ENCODE peak calls at places on chromosomes 12 and 14, in four cellular contexts. T is body of pancreas, L is ascending aorta, R is endodermal cell. J is an unnamed sample. For H3K27me3, the result is how much of the 10 kb centered on the place peaks cover.

GRCh38 chr14:78535041-78535440 is 364.9 kb downstream of the NRXN3 start:
- DNase-seq in T (no peak), R (no peak), L (no peak), J (no peak)

GRCh38 chr14:104096751-104097700 is 11.5 kb downstream of the ASPG start:
- DNase-seq in R (peak), T (no peak), L (no peak), J (no peak)

GRCh38 chr12:71152838-71153237 is 5.0 kb downstream of the TSPAN8 start:
- DNase-seq in L (no peak), T (no peak), R (no peak), J (no peak)

GRCh38 chr12:121005346-121005815 is 10.9 kb downstream of the C12orf43 start:
- DNase-seq in T (peak), R (peak), L (no peak), J (no peak)

GRCh38 chr14:102584871-102585869 is 7.3 kb upstream of the RCOR1 start:
- DNase-seq in L (no peak), R (peak), T (no peak), J (no peak)

GRCh38 chr12:130066742-130067141 is 95.5 kb upstream of the FZD10 start:
- DNase-seq in T (no peak), L (no peak), R (no peak), J (no peak)

GRCh38 chr12:50569321-50569720 is 64.5 kb downstream of the DIP2B start:
- DNase-seq in T (no peak), R (no peak), L (no peak), J (no peak)

GRCh38 chr14:101961746-101962502 is 2.4 kb upstream of the DYNC1H1 start:
- DNase-seq in T (no peak), L (no peak), R (no peak), J (no peak)

GRCh38 chr12:75452675-75453330 is 27.8 kb upstream of the GLIPR1 start:
- DNase-seq in T (no peak), L (no peak), R (no peak), J (no peak)

GRCh38 chr12:99235381-99235780 is 412.2 kb upstream of the GARIN6 start:
- DNase-seq in L (no peak), T (no peak), R (no peak), J (no peak)

GRCh38 chr12:87801860-87802720 is 227.1 kb downstream of the C12orf50 start:
- DNase-seq in T (no peak), L (no peak), R (no peak), J (no peak)

GRCh38 chr12:58306266-58306995 is 365.1 kb downstream of the ATP23 start:
- DNase-seq in R (no peak), T (no peak), L (no peak), J (no peak)

GRCh38 chr14:88541324-88541723 is 13.5 kb downstream of the PTPN21 start:
- DNase-seq in T (no peak), R (no peak), L (no peak), J (no peak)

GRCh38 chr14:95614335-95614734 is 71.9 kb upstream of the TCL1B start:
- DNase-seq in R (no peak), L (no peak), T (peak), J (no peak)

GRCh38 chr12:117968826-117969659 is at the start of gene KSR2:
- DNase-seq in T (peak), L (no peak), R (peak), J (no peak)

GRCh38 chr14:87133073-87133815 is 859.7 kb downstream of the GALC start:
- DNase-seq in T (no peak), L (no peak), R (no peak), J (no peak)

GRCh38 chr14:54652188-54652889 is 85.4 kb downstream of the SAMD4A start:
- DNase-seq in T (peak), L (peak), R (peak), J (peak)

GRCh38 chr14:34857689-34858449 is 17.3 kb downstream of the BAZ1A start:
- DNase-seq in T (no peak), R (no peak), L (no peak), J (no peak)

GRCh38 chr12:92502417-92503028 is 200.3 kb upstream of the PLEKHG7 start:
- DNase-seq in T (peak), R (no peak), L (no peak), J (no peak)

GRCh38 chr12:53999596-54000104 is 311 bp upstream of the HOXC9 start:
- DNase-seq in L (no peak), R (peak), T (no peak), J (no peak)

GRCh38 chr12:4819654-4820053 is 90.1 kb upstream of the KCNA1 start:
- DNase-seq in L (peak), R (no peak), T (no peak), J (no peak)

GRCh38 chr14:59018978-59019377 is 169.5 kb upstream of the DAAM1 start:
- DNase-seq in T (no peak), R (peak), L (no peak), J (no peak)

GRCh38 chr14:62954165-62954564 is 91.1 kb downstream of the KCNH5 start:
- DNase-seq in R (no peak), T (no peak), L (no peak), J (no peak)

GRCh38 chr12:80195143-80195726 is 95.9 kb downstream of the OTOGL start:
- DNase-seq in T (no peak), R (peak), L (no peak), J (no peak)

GRCh38 chr12:130127909-130128763 is 34.1 kb upstream of the FZD10 start:
- DNase-seq in L (peak), T (peak), R (no peak), J (no peak)

GRCh38 chr12:88419794-88420193 is 160.5 kb downstream of the KITLG start:
- DNase-seq in T (no peak), R (no peak), L (no peak), J (no peak)

GRCh38 chr12:1926274-1926673 is 7.8 kb upstream of the CACNA2D4 start:
- DNase-seq in R (peak), L (no peak), T (no peak), J (no peak)

GRCh38 chr12:24307716-24308335 is 358.4 kb upstream of the SOX5 start:
- DNase-seq in R (no peak), L (no peak), T (no peak), J (no peak)

GRCh38 chr14:62185078-62185477 is 422.9 kb downstream of the SNAPC1 start:
- DNase-seq in T (no peak), R (no peak), L (no peak), J (no peak)

GRCh38 chr12:14557966-14558365 is 9.7 kb downstream of the PLBD1 start:
- DNase-seq in R (no peak), T (no peak), L (no peak), J (no peak)

GRCh38 chr14:55847766-55848165 is 267.8 kb downstream of the KTN1 start:
- DNase-seq in L (no peak), R (no peak), T (no peak), J (no peak)

GRCh38 chr12:9258676-9259075 is 50.5 kb upstream of the PZP start:
- DNase-seq in T (no peak), L (no peak), R (no peak), J (no peak)

GRCh38 chr12:9751204-9752144 is 9.2 kb downstream of the CD69 start:
- DNase-seq in L (no peak), R (no peak), T (no peak), J (no peak)

GRCh38 chr12:110270125-110270962 is 10.7 kb upstream of the ATP2A2 start:
- DNase-seq in R (peak), T (peak), L (no peak), J (no peak)

GRCh38 chr14:79487632-79488031 is 723.7 kb downstream of the DIO2 start:
- DNase-seq in T (no peak), L (no peak), R (peak), J (no peak)

GRCh38 chr14:90654831-90655276 is 161.4 kb downstream of the TTC7B start:
- DNase-seq in L (no peak), R (no peak), T (no peak), J (no peak)

GRCh38 chr14:59176764-59177163 is 11.7 kb upstream of the DAAM1 start:
- DNase-seq in L (no peak), T (no peak), R (no peak), J (no peak)

GRCh38 chr14:58540693-58541092 is 97.1 kb upstream of the DACT1 start:
- DNase-seq in T (no peak), R (no peak), L (no peak), J (no peak)

GRCh38 chr12:130663510-130663909 is 52.6 kb downstream of the RIMBP2 start:
- DNase-seq in T (no peak), R (no peak), L (no peak), J (no peak)

GRCh38 chr14:55220230-55220629 is 28.8 kb upstream of the DLGAP5 start:
- DNase-seq in T (no peak), L (no peak), R (no peak), J (no peak)

GRCh38 chr14:93978735-93979134 is 2.4 kb upstream of the ASB2 start:
- DNase-seq in R (no peak), L (no peak), T (no peak), J (no peak)
- H3K27ac ChIP-seq in R (no peak), L (peak), T (no peak), J (peak)

GRCh38 chr12:113471619-113472171 is at the start of gene LHX5:
- DNase-seq in R (peak), T (no peak), L (no peak), J (no peak)
- H3K27me3 ChIP-seq in R (half or more), T (under half), L (under half), J (half or more)

DNA sequence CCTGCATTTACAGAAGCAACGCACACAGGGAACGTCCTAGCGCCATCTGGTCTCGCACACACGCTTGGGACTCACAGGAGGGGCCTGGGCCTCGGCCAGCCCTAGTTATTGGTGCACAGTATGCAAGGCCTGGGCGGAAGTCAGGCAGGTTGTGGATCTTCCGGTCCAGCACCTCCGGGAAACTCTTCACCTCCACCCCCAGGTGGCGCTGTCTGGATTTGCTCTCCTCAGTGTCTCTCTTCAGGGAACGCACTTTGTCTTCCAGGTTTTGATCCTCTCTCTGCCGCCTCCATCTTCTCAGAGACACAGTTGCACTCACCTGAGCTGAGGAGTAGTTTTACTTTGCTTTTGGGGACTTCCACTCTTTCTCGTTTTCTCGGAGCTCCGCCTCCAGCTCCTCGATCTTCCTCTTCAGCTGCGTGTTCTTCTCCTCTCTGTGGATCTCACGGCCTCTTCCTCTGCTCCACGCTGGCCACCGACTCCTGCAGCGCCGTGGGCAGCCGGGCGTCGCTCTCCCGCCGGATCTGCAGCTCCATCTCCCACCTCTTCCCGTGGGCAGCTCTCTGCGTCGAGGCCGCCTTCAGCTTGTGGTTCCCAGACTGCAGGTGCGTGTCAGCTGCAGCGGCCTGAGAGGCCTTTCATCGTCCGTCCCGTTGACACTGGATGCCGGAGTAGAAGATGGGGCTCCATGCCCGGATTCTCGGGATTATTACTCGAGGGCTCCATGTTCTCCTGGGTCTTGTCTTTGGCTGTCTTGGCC is 933.8 kb downstream of the TMEM121 start:
- DNase-seq in R (peak), L (no peak), T (no peak), J (no peak)
- TF ChIP-seq CTCF in R (peak), L (no peak), T (no peak), J (peak)

DNA sequence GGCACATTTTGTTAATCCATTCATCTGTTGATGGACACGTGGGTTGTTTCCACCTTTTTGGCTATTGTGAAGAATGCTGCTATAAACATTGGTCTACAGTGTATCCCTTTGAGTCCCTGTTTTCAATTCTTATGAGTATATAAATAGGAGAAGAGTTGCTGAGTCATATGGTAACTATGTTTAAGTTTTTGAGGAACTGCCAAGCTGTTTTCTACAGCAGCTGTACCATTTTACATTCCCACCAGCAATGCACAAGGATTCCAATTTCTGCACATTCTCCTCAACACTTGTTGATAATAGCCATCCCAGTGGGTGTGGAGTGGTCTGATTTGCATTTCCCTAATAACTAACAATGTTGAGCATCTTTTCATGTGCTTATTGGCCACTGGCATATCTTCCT is 6.9 kb upstream of the SVOP start:
- DNase-seq in R (no peak), T (no peak), L (no peak), J (no peak)
- H3K27ac ChIP-seq in R (no peak), T (no peak), L (no peak), J (no peak)

J was measured in esophagus squamous epithelium.